ENCODE peak calls at places on chromosomes 3 and 15, in eight cellular contexts. C is tibial nerve; H is CD8-positive, alpha-beta memory T cell; N is psoas muscle; G is Peyer's patch; A is IMR-90; L is ascending aorta; S is Caco-2. D is an unnamed sample. For H3K36me3, the result is how much of the 10 kb centered on the place peaks cover.

GRCh38 chr15:99618941-99619411 is 53.2 kb downstream of the MEF2A start:
- DNase-seq in C (no peak), H (no peak), N (no peak), G (no peak), A (peak), L (no peak), S (no peak), D (no peak)

GRCh38 chr15:85750319-85750806 is 44.4 kb downstream of the KLHL25 start:
- DNase-seq in C (no peak), H (no peak), N (peak), G (peak), A (peak), L (no peak), S (no peak), D (no peak)

GRCh38 chr15:34691024-34691423 is 63.8 kb downstream of the GJD2 start:
- DNase-seq in C (no peak), H (no peak), N (no peak), G (no peak), A (peak), L (no peak), S (no peak), D (no peak)

GRCh38 chr3:123371426-123371825 is 77.5 kb downstream of the ADCY5 start:
- DNase-seq in C (no peak), H (no peak), N (no peak), G (peak), A (no peak), L (no peak), S (no peak), D (peak)

GRCh38 chr15:69253156-69253555 is 45.6 kb upstream of the PAQR5 start:
- DNase-seq in C (no peak), H (no peak), N (no peak), G (no peak), A (peak), L (no peak), S (no peak), D (no peak)

GRCh38 chr3:42014949-42015533 is 53.1 kb upstream of the ULK4 start:
- DNase-seq in C (peak), H (no peak), N (peak), G (peak), A (no peak), L (no peak), S (no peak), D (peak)

GRCh38 chr3:50525987-50526386 is 22.6 kb upstream of the CACNA2D2 start:
- DNase-seq in C (peak), H (no peak), N (peak), G (no peak), A (peak), L (no peak), S (no peak), D (no peak)

GRCh38 chr3:16109929-16110328 is 64.6 kb upstream of the GALNT15 start:
- DNase-seq in C (no peak), H (no peak), N (no peak), G (no peak), A (no peak), L (no peak), S (no peak), D (no peak)

GRCh38 chr3:12170207-12170606 is 11.5 kb upstream of the TIMP4 start:
- DNase-seq in C (no peak), H (no peak), N (no peak), G (no peak), A (peak), L (no peak), S (no peak), D (no peak)

GRCh38 chr3:190076138-190076537 is 44.6 kb downstream of the P3H2 start:
- DNase-seq in C (no peak), H (no peak), N (no peak), G (no peak), A (peak), L (no peak), S (no peak), D (no peak)

GRCh38 chr15:98268163-98268562 is 307.7 kb downstream of the ARRDC4 start:
- DNase-seq in C (no peak), H (no peak), N (no peak), G (no peak), A (no peak), L (no peak), S (no peak), D (no peak)

GRCh38 chr15:74129411-74130088 is 836 bp upstream of the ISLR2 start:
- DNase-seq in C (no peak), H (no peak), N (peak), G (no peak), A (no peak), L (no peak), S (no peak), D (peak)

GRCh38 chr3:4290272-4290893 is 12.8 kb upstream of the SETMAR start:
- DNase-seq in C (peak), H (peak), N (no peak), G (no peak), A (peak), L (no peak), S (no peak), D (no peak)

GRCh38 chr3:33931512-33931911 is 133.1 kb downstream of the PDCD6IP start:
- DNase-seq in C (no peak), H (no peak), N (no peak), G (no peak), A (no peak), L (no peak), S (no peak), D (no peak)

GRCh38 chr3:120496278-120496975 is 45.6 kb upstream of the FSTL1 start:
- DNase-seq in C (no peak), H (no peak), N (no peak), G (no peak), A (peak), L (no peak), S (no peak), D (no peak)

GRCh38 chr15:57079446-57079845 is 161.0 kb downstream of the TCF12 start:
- DNase-seq in C (no peak), H (no peak), N (no peak), G (no peak), A (no peak), L (no peak), S (no peak), D (no peak)

GRCh38 chr15:52153900-52154895 is 37.0 kb downstream of the GNB5 start:
- DNase-seq in C (no peak), H (no peak), N (no peak), G (no peak), A (no peak), L (no peak), S (peak), D (no peak)

GRCh38 chr3:177729939-177730700 is 532.8 kb upstream of the TBL1XR1 start:
- DNase-seq in C (peak), H (no peak), N (peak), G (no peak), A (no peak), L (no peak), S (no peak), D (no peak)

GRCh38 chr3:123298903-123299302 is 97.2 kb downstream of the SEC22A start:
- DNase-seq in C (no peak), H (no peak), N (no peak), G (no peak), A (no peak), L (no peak), S (no peak), D (no peak)

GRCh38 chr3:56042326-56042951 is 425.8 kb downstream of the ERC2 start:
- DNase-seq in C (no peak), H (no peak), N (no peak), G (no peak), A (peak), L (no peak), S (no peak), D (no peak)

GRCh38 chr15:65033659-65034269 is 4.3 kb upstream of the MTFMT start:
- DNase-seq in C (no peak), H (no peak), N (no peak), G (no peak), A (peak), L (no peak), S (peak), D (no peak)

GRCh38 chr3:52310861-52311566 is 5.1 kb upstream of the DNAH1 start:
- DNase-seq in C (no peak), H (peak), N (no peak), G (no peak), A (peak), L (no peak), S (no peak), D (no peak)

GRCh38 chr3:184774996-184775715 is 36.8 kb upstream of the VPS8 start:
- DNase-seq in C (no peak), H (no peak), N (no peak), G (no peak), A (no peak), L (no peak), S (no peak), D (peak)

GRCh38 chr3:184315871-184316661 is 1.7 kb downstream of the EIF4G1 start:
- DNase-seq in C (no peak), H (no peak), N (peak), G (peak), A (peak), L (no peak), S (no peak), D (no peak)

GRCh38 chr3:32831062-32831461 is 13.3 kb downstream of the TRIM71 start:
- DNase-seq in C (no peak), H (no peak), N (no peak), G (no peak), A (no peak), L (no peak), S (no peak), D (no peak)

GRCh38 chr15:65175511-65175910 is 9.6 kb downstream of the CLPX start:
- DNase-seq in C (no peak), H (no peak), N (no peak), G (no peak), A (no peak), L (no peak), S (no peak), D (no peak)

GRCh38 chr3:97793415-97794019 is 28.3 kb upstream of the CRYBG3 start:
- DNase-seq in C (peak), H (no peak), N (no peak), G (no peak), A (peak), L (no peak), S (no peak), D (no peak)

GRCh38 chr3:23832523-23832922 is 26.8 kb downstream of the UBE2E1 start:
- DNase-seq in C (no peak), H (no peak), N (no peak), G (no peak), A (no peak), L (no peak), S (no peak), D (no peak)

GRCh38 chr3:189118896-189119295 is 52.9 kb upstream of the TPRG1 start:
- DNase-seq in C (no peak), H (no peak), N (no peak), G (no peak), A (no peak), L (no peak), S (no peak), D (no peak)

GRCh38 chr15:100201376-100202280 is 140.1 kb downstream of the ADAMTS17 start:
- DNase-seq in C (no peak), H (no peak), N (no peak), G (peak), A (no peak), L (no peak), S (peak), D (peak)

GRCh38 chr3:184196536-184196935 is 10.5 kb downstream of the ABCF3 start:
- DNase-seq in C (no peak), H (no peak), N (no peak), G (no peak), A (no peak), L (no peak), S (no peak), D (no peak)

GRCh38 chr15:35194296-35194695 is 109.2 kb upstream of the NANOGP8 start:
- DNase-seq in C (no peak), H (no peak), N (no peak), G (no peak), A (peak), L (no peak), S (no peak), D (no peak)

GRCh38 chr3:55630921-55631299 is 143.8 kb upstream of the WNT5A start:
- DNase-seq in C (no peak), H (no peak), N (no peak), G (no peak), A (no peak), L (no peak), S (no peak), D (no peak)

GRCh38 chr3:46922426-46922825 is 44.9 kb downstream of the PTH1R start:
- DNase-seq in C (no peak), H (no peak), N (peak), G (no peak), A (no peak), L (no peak), S (peak), D (peak)
- H3K36me3 ChIP-seq in C (half or more), H (half or more), N (under half), G (half or more), A (half or more), L (half or more), S (under half), D (half or more)

GRCh38 chr15:88980498-88980897 is 67.3 kb upstream of the MFGE8 start:
- DNase-seq in C (no peak), H (no peak), N (no peak), G (no peak), A (no peak), L (no peak), S (no peak), D (no peak)

GRCh38 chr15:88982946-88983342 is 69.8 kb upstream of the MFGE8 start:
- DNase-seq in C (no peak), H (no peak), N (no peak), G (no peak), A (no peak), L (no peak), S (peak), D (no peak)

GRCh38 chr15:88982304-88982945 is 69.2 kb upstream of the MFGE8 start:
- DNase-seq in C (peak), H (no peak), N (peak), G (no peak), A (peak), L (peak), S (peak), D (no peak)

GRCh38 chr15:88979674-88980073 is 66.5 kb upstream of the MFGE8 start:
- DNase-seq in C (no peak), H (no peak), N (no peak), G (no peak), A (no peak), L (no peak), S (peak), D (no peak)

GRCh38 chr15:88981244-88982215 is 68.4 kb upstream of the MFGE8 start:
- DNase-seq in C (no peak), H (no peak), N (no peak), G (no peak), A (no peak), L (no peak), S (peak), D (no peak)
- H3K4me3 ChIP-seq in C (no peak), H (no peak), N (no peak), G (no peak), A (no peak), L (no peak), S (no peak), D (no peak)

GRCh38 chr15:90072978-90073640 is 29.2 kb downstream of the IDH2 start:
- DNase-seq in C (no peak), H (no peak), N (no peak), G (no peak), A (no peak), L (no peak), S (no peak), D (no peak)
- H3K36me3 ChIP-seq in C (half or more), H (under half), N (under half), G (under half), A (under half), L (under half), S (under half), D (half or more)

GRCh38 chr3:58217209-58217811 is 6.5 kb upstream of the DNASE1L3 start:
- DNase-seq in C (peak), H (peak), N (peak), G (peak), A (peak), L (peak), S (peak), D (peak)
- H3K4me3 ChIP-seq in C (no peak), H (no peak), N (no peak), G (no peak), A (no peak), L (no peak), S (no peak), D (no peak)

DNA sequence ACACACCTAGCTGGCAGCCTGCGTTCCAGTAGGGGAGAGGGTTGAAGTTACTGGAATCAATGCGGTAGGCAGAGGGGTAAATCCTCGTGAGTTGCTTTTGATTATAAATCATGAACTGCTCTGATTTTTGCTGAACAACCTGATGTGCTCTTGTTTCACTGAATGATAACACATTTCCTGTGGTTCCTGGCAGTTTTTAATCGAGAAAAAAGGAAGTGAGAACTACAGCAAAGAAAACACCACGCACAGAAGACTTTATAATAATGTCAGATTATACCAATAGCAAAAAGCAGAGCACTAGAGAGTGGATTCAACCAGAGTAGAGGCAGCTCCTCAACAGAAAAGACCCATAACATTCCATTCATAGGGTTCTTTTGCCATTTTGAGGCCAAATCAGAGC is 200.8 kb upstream of the STRIT1 start:
- DNase-seq in C (no peak), H (no peak), N (no peak), G (no peak), A (no peak), L (no peak), S (no peak), D (no peak)
- H3K36me3 ChIP-seq in C (under half), H (under half), N (under half), G (under half), A (under half), L (under half), S (under half), D (under half)

GRCh38 chr15:81909229-81910087 is 136.4 kb downstream of the MEX3B start:
- DNase-seq in C (no peak), H (no peak), N (no peak), G (no peak), A (peak), L (no peak), S (no peak), D (no peak)
- H3K4me3 ChIP-seq in C (no peak), H (no peak), N (no peak), G (no peak), A (no peak), L (no peak), S (no peak), D (no peak)

GRCh38 chr3:170108955-170109354 is 71.2 kb downstream of the GPR160 start:
- DNase-seq in C (no peak), H (no peak), N (no peak), G (no peak), A (no peak), L (no peak), S (no peak), D (no peak)

GRCh38 chr3:170107926-170108325 is 70.1 kb downstream of the GPR160 start:
- DNase-seq in C (no peak), H (no peak), N (no peak), G (no peak), A (no peak), L (no peak), S (no peak), D (no peak)

GRCh38 chr3:170111147-170111771 is 70.3 kb downstream of the PHC3 start:
- DNase-seq in C (no peak), H (no peak), N (no peak), G (no peak), A (no peak), L (no peak), S (no peak), D (no peak)

DNA sequence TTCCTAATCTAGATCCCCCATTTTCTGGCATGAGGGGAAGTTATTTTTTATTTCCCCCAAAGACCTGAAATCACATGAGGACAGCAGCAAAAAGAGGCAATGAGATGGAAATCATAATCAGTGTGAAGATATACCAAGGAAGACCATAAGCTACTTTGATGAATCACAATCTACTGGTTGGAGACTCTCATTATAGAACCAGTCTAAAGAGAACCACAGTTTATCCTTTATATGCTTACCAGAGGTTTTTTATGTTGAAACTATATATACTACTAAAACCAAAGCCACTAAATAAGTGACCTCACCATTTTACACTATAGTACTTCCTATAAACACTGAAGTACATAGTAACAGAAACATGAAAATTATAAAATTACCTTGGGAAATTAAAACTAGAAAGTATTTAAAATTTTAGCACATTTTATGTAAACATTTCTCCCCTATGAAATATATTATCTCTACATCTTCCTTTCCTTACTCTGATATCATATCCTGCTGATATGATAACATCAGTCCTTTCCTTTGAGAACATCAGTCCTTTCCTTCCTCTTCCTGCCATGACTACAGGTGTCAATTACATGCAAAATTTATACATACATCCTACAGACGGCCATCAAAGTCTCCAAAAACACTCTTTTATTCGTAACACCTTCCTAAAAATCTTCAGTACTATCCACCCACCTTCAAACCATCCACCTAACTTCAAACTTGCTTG is 71.8 kb downstream of the PHC3 start:
- DNase-seq in C (no peak), H (no peak), N (no peak), G (no peak), A (no peak), L (no peak), S (no peak), D (no peak)
- H3K36me3 ChIP-seq in C (half or more), H (under half), N (under half), G (half or more), A (under half), L (under half), S (under half), D (under half)

GRCh38 chr3:112639451-112640332 is 1.3 kb downstream of the CCDC80 start:
- DNase-seq in C (no peak), H (no peak), N (no peak), G (no peak), A (no peak), L (no peak), S (no peak), D (no peak)
- H3K4me3 ChIP-seq in C (peak), H (no peak), N (peak), G (no peak), A (peak), L (peak), S (peak), D (peak)

DNA sequence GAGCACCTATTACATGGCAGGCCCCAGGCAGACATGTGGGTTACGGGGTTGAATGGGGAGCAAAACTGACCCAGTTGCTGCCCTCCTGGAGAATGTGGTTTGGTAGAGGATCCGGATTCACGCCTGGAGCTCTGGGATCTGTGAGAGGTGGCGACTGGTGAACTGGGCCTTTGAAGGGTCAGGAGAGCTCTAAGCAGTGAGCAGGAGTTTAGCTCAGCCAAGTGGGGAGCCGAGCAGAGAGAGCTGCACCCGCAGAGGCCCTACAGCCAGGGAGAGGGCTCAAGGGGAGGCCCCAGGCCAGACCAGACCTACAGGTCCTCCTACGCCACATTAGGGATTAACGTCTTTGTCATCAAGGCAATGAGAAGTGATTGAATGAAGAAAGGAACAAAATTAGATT is 179.8 kb upstream of the TLE3 start:
- DNase-seq in C (no peak), H (no peak), N (no peak), G (peak), A (no peak), L (no peak), S (no peak), D (no peak)
- H3K36me3 ChIP-seq in C (under half), H (under half), N (under half), G (under half), A (under half), L (under half), S (under half), D (under half)

DNA sequence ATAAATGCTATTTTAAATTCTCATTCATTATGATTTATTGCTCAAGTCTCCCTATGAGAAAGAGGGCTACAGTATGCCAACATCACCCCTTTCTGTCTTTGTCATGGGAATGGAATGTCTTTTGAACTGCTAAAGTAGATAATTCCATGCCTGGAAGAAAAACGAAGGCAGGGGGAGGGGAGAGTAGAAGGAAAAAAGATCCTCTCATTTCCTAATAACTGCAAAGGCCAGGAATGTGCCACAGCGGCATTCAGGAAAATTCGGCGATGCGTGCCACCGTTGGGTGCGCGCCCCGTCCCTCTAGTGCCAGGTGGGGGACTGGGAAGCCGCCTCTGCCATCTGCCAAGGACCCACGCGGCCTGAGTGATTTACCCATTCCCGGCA is 54.7 kb downstream of the CPN2 start:
- DNase-seq in C (no peak), H (no peak), N (no peak), G (no peak), A (peak), L (no peak), S (peak), D (no peak)
- H3K4me3 ChIP-seq in C (peak), H (no peak), N (peak), G (no peak), A (no peak), L (peak), S (peak), D (peak)